ENCODE peak calls at places on chromosomes 2 and 18, in seven cellular contexts. H is stomach, S is GM12878, C is transverse colon, M is HepG2, B is sigmoid colon, P is H1. K is an unnamed sample.
A peak's percentile ranks its signal among the peaks of the same experiment; 100 is the strongest.

GRCh38 chr2:6233932-6234331 is 541.7 kb downstream of the SOX11 start:
- DNase-seq in H (no peak), S (no peak), C (no peak), M (no peak), B (no peak), P (no peak), K (no peak)

GRCh38 chr2:203543898-203544328 is 8.8 kb upstream of the RAPH1 start:
- DNase-seq in H (no peak), S (no peak), C (no peak), M (no peak), B (no peak), P (no peak), K (no peak)

GRCh38 chr2:170139276-170139967 is 38.5 kb upstream of the MYO3B start:
- DNase-seq in H (no peak), S (no peak), C (no peak), M (no peak), B (no peak), P (no peak), K (no peak)

GRCh38 chr2:187150667-187151066 is 297.4 kb downstream of the CALCRL start:
- DNase-seq in H (no peak), S (no peak), C (no peak), M (no peak), B (no peak), P (no peak), K (no peak)

GRCh38 chr18:58313491-58314032 is 269.5 kb downstream of the NEDD4L start:
- DNase-seq in H (peak; percentile 82), S (no peak), C (peak; percentile 71), M (peak; percentile 9), B (no peak), P (no peak), K (no peak)

GRCh38 chr2:215105607-215106354 is 32.6 kb downstream of the ABCA12 start:
- DNase-seq in H (no peak), S (no peak), C (no peak), M (no peak), B (no peak), P (no peak), K (no peak)

GRCh38 chr2:7437122-7437521 is 519.9 kb downstream of the RNF144A start:
- DNase-seq in H (no peak), S (no peak), C (no peak), M (no peak), B (no peak), P (no peak), K (no peak)

GRCh38 chr18:70121842-70122241 is 83.6 kb downstream of the RTTN start:
- DNase-seq in H (no peak), S (peak; percentile 19), C (no peak), M (no peak), B (no peak), P (no peak), K (no peak)

GRCh38 chr2:240949791-240950705 is 43.9 kb downstream of the CROCC2 start:
- DNase-seq in H (peak; percentile 11), S (no peak), C (peak; percentile 3), M (no peak), B (peak; percentile 54), P (no peak), K (peak; percentile 30)

GRCh38 chr2:33267745-33268144 is 208.7 kb upstream of the RASGRP3 start:
- DNase-seq in H (no peak), S (no peak), C (no peak), M (no peak), B (no peak), P (no peak), K (no peak)

GRCh38 chr18:681985-682384 is 24.5 kb downstream of the TYMS start:
- DNase-seq in H (no peak), S (no peak), C (no peak), M (no peak), B (no peak), P (no peak), K (no peak)

GRCh38 chr2:164599954-164600589 is 21.2 kb downstream of the GRB14 start:
- DNase-seq in H (peak; percentile 30), S (no peak), C (peak; percentile 20), M (peak; percentile 88), B (no peak), P (no peak), K (no peak)

GRCh38 chr18:62324917-62325805 is at the start of gene TNFRSF11A:
- DNase-seq in H (peak; percentile 77), S (no peak), C (peak; percentile 83), M (no peak), B (no peak), P (no peak), K (no peak)

GRCh38 chr2:10487144-10488104 is 39.3 kb upstream of the ODC1 start:
- DNase-seq in H (peak; percentile 67), S (no peak), C (no peak), M (peak; percentile 89), B (peak; percentile 35), P (no peak), K (peak; percentile 30)

GRCh38 chr2:168246483-168247340 is 683 bp downstream of the STK39 start:
- DNase-seq in H (peak; percentile 87), S (no peak), C (peak; percentile 82), M (peak; percentile 31), B (peak; percentile 76), P (no peak), K (peak; percentile 81)
- TF ChIP-seq CTCF in H (peak; percentile 22), S (no peak), C (peak; percentile 35), M (peak; percentile 70), B (no peak), P (peak; percentile 15), K (peak; percentile 41)

DNA sequence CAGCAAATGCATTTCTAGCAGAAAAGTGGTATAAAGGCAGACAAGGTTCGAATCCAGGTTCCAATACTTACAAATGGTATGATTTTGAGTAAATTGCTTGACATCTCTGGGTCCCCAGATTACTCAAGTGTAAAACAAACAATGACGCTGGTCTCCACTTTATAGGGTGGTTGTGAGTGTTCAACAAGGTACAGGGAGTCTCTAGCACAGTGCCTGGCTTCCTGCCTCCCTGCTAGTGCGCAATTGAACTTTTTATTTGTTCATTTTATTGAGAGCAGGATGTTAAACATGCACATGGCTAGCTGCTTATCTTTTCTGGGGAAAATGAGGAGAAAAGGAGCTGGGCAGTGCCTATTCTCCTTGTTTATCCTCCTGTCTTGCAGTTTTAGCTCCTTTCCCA is 74.9 kb upstream of the MYL1 start:
- DNase-seq in H (no peak), S (no peak), C (no peak), M (no peak), B (no peak), P (no peak), K (no peak)
- TF ChIP-seq POLR2AphosphoS5 in H (no peak), S (no peak), C (no peak), M (no peak), B (no peak), P (no peak), K (no peak)

DNA sequence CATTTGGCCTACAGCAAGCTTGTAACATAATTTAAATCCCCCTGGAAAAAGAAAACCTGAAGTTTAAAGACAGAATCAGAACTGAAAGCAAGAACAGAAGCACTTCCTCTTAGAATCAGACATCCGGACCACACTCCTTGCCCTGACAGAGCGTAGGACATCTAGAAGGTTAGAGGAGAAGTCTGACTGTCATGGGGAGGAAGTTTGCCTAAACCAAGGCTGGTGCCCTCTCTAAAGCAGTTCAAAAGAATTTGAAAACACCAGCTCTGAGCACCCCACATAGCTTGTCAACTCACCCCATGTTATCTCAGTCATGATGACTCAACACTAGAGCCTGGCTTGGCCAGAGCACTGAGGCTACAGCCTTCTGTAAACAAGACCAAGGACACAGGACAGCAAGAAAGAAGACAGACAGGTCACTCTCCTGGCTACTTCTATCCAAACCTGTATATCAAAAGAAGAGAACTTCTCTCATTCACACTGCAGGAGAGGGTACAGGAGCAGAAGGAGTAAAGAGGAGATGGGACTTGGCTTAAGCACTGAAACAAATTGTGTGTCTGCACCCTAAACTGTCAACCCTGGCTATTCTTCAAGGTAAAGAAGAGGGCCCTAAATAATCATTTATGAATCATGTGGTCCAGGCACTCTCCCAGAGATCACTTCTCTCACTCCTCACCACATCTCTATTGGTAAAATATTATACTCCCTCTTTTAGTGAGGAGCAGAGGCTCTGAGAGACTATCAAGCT is 198.6 kb downstream of the MEMO1 start:
- DNase-seq in H (no peak), S (peak; percentile 68), C (no peak), M (peak; percentile 93), B (no peak), P (no peak), K (no peak)
- TF ChIP-seq EP300 in H (no peak), S (no peak), C (no peak), M (peak; percentile 85), B (no peak), P (no peak), K (no peak)

GRCh38 chr2:151947524-151948165 is 119.4 kb upstream of the ARL5A start:
- DNase-seq in H (peak; percentile 34), S (no peak), C (no peak), M (no peak), B (no peak), P (no peak), K (no peak)
- TF ChIP-seq CTCF in H (peak; percentile 2), S (no peak), C (no peak), M (no peak), B (no peak), P (no peak), K (no peak)

GRCh38 chr2:77937366-77937765 is 415.2 kb upstream of the LRRTM4 start:
- DNase-seq in H (no peak), S (no peak), C (no peak), M (no peak), B (no peak), P (no peak), K (no peak)
- TF ChIP-seq POLR2AphosphoS5 in H (no peak), S (no peak), C (no peak), M (no peak), B (no peak), P (no peak), K (no peak)

GRCh38 chr2:212454149-212454548 is 84.5 kb downstream of the ERBB4 start:
- DNase-seq in H (no peak), S (no peak), C (no peak), M (no peak), B (no peak), P (no peak), K (no peak)
- TF ChIP-seq EP300 in H (no peak), S (no peak), C (no peak), M (no peak), B (no peak), P (no peak), K (no peak)

GRCh38 chr18:4453712-4454547 is 1.2 kb downstream of the DLGAP1 start:
- DNase-seq in H (no peak), S (no peak), C (no peak), M (no peak), B (no peak), P (no peak), K (no peak)
- TF ChIP-seq CTCF in H (no peak), S (no peak), C (no peak), M (no peak), B (no peak), P (peak; percentile 43), K (no peak)